ENCODE peak calls at places on chromosomes 3 and 15, in eight cellular contexts. O is Karpas-422; C is ovary; S is AG04450; I is NCI-H345; T is cardiac fibroblast; W is stimulated activated naive B cell treated with anti-CD40 and anti-IgM and Interleukin-4, amounts not matched to agents 10 μg/mL and 1 μg/mL and 100 μg/mL, for 72 hours; X is mammary epithelial cell. L is an unnamed sample.
A peak's percentile ranks its signal among the peaks of the same experiment; 100 is the strongest.

GRCh38 chr3:129940086-129940485 is 34.4 kb upstream of the TRH start:
- DNase-seq in O (no peak), I (no peak), T (no peak), S (no peak), X (peak; percentile 21), C (no peak), W (no peak), L (no peak)

GRCh38 chr3:105367063-105367405 is 325 bp downstream of the ALCAM start:
- DNase-seq in O (peak; percentile 45), T (no peak), W (peak; percentile 55), S (no peak), C (peak; percentile 52), I (peak; percentile 40), X (no peak), L (no peak)

GRCh38 chr3:134625462-134625861 is 25.4 kb downstream of the KY start:
- DNase-seq in T (no peak), O (no peak), W (no peak), C (no peak), I (no peak), S (no peak), X (no peak), L (peak; percentile 31)

GRCh38 chr15:97995881-97996603 is 35.5 kb downstream of the ARRDC4 start:
- DNase-seq in X (peak; percentile 89), O (peak; percentile 40), S (no peak), I (no peak), T (no peak), W (no peak), C (no peak), L (no peak)

GRCh38 chr3:105647047-105647446 is 221.8 kb downstream of the CBLB start:
- DNase-seq in X (peak; percentile 89), O (no peak), W (no peak), S (peak; percentile 70), C (no peak), I (peak; percentile 13), T (peak; percentile 89), L (no peak)

GRCh38 chr15:95669146-95669922 is 661.2 kb upstream of the NR2F2 start:
- DNase-seq in O (no peak), W (no peak), S (no peak), T (peak; percentile 29), I (peak; percentile 27), X (no peak), C (peak; percentile 43), L (no peak)

GRCh38 chr3:54530091-54530490 is 397.8 kb downstream of the LRTM1 start:
- DNase-seq in S (no peak), C (no peak), W (no peak), X (no peak), I (no peak), T (no peak), O (no peak), L (no peak)

GRCh38 chr3:176950743-176951142 is 246.5 kb downstream of the TBL1XR1 start:
- DNase-seq in C (no peak), O (no peak), S (no peak), I (no peak), X (peak; percentile 87), T (peak; percentile 17), W (no peak), L (no peak)

GRCh38 chr3:131454501-131454900 is 48.3 kb downstream of the MRPL3 start:
- DNase-seq in C (no peak), O (no peak), T (peak; percentile 20), X (peak; percentile 64), I (no peak), S (no peak), W (no peak), L (no peak)

GRCh38 chr3:10783360-10784346 is 32.4 kb upstream of the SLC6A11 start:
- DNase-seq in T (peak; percentile 24), W (peak; percentile 13), C (no peak), O (peak; percentile 80), X (no peak), S (no peak), I (peak; percentile 10), L (peak; percentile 5)

GRCh38 chr15:100314809-100315400 is 26.9 kb downstream of the ADAMTS17 start:
- DNase-seq in S (no peak), I (no peak), O (no peak), T (no peak), W (no peak), C (no peak), X (no peak), L (no peak)

GRCh38 chr3:13072239-13073041 is 789 bp downstream of the IQSEC1 start:
- DNase-seq in O (peak; percentile 89), S (no peak), X (peak; percentile 47), I (peak; percentile 59), T (no peak), W (peak; percentile 72), C (no peak), L (no peak)

GRCh38 chr3:14439501-14440167 is 37.2 kb downstream of the SLC6A6 start:
- DNase-seq in W (peak; percentile 46), O (no peak), C (peak; percentile 74), S (no peak), X (no peak), T (peak; percentile 70), I (peak; percentile 94), L (no peak)

GRCh38 chr15:94524565-94524964 is 293.2 kb downstream of the MCTP2 start:
- DNase-seq in S (no peak), T (no peak), I (no peak), O (no peak), W (no peak), C (no peak), X (peak; percentile 77), L (no peak)

GRCh38 chr3:158658889-158659288 is 13.6 kb downstream of the LXN start:
- DNase-seq in O (no peak), X (no peak), T (no peak), S (no peak), W (no peak), C (no peak), I (no peak), L (no peak)

GRCh38 chr3:123154346-123154985 is 47.3 kb upstream of the SEC22A start:
- DNase-seq in C (no peak), I (no peak), S (no peak), X (no peak), W (no peak), T (no peak), O (no peak), L (peak; percentile 23)

GRCh38 chr3:114299421-114299820 is 5.6 kb downstream of the TIGIT start:
- DNase-seq in C (no peak), I (no peak), O (peak; percentile 86), W (peak; percentile 16), X (no peak), T (peak; percentile 18), S (no peak), L (no peak)

GRCh38 chr15:99427668-99428361 is 138.0 kb upstream of the MEF2A start:
- DNase-seq in I (no peak), C (peak; percentile 8), W (no peak), X (no peak), T (no peak), S (no peak), O (no peak), L (no peak)

GRCh38 chr3:13185737-13186136 is 112.5 kb upstream of the IQSEC1 start:
- DNase-seq in X (no peak), W (no peak), O (no peak), C (no peak), S (no peak), T (no peak), I (no peak), L (no peak)